ENCODE peak calls at places on chromosomes 3 and 15, in four cellular contexts. Y, Z, P and H are unnamed samples.

GRCh38 chr3:64176461-64176996 is 48.7 kb downstream of the PRICKLE2 start:
- DNase-seq in Z (no peak), Y (no peak), P (no peak), H (no peak)

GRCh38 chr3:105907790-105908189 is 39.0 kb upstream of the CBLB start:
- DNase-seq in Z (peak; percentile 39), Y (peak; percentile 92), P (no peak), H (no peak)

GRCh38 chr3:197286678-197287077 is 11.7 kb downstream of the DLG1 start:
- DNase-seq in P (no peak), Z (no peak), Y (no peak), H (no peak)

GRCh38 chr3:187551419-187551818 is 118.8 kb downstream of the SST start:
- DNase-seq in P (no peak), Y (no peak), Z (no peak), H (no peak)

GRCh38 chr3:127784283-127784682 is 38.0 kb downstream of the MGLL start:
- DNase-seq in Y (no peak), Z (no peak), P (no peak), H (no peak)

GRCh38 chr15:68419301-68420175 is 12.4 kb downstream of the ITGA11 start:
- DNase-seq in Z (no peak), P (no peak), Y (no peak), H (no peak)

GRCh38 chr3:13704174-13704573 is 155.2 kb downstream of the FBLN2 start:
- DNase-seq in Z (no peak), P (no peak), Y (no peak), H (no peak)

GRCh38 chr3:187973977-187974856 is 179.7 kb upstream of the LPP start:
- DNase-seq in P (no peak), Y (no peak), Z (no peak), H (no peak)

GRCh38 chr3:52534281-52535183 is 875 bp upstream of the NT5DC2 start:
- DNase-seq in Y (no peak), P (no peak), Z (peak; percentile 34), H (peak; percentile 18)

GRCh38 chr15:56320861-56321260 is 44.4 kb upstream of the TEX9 start:
- DNase-seq in Y (no peak), P (no peak), Z (no peak), H (no peak)